ENCODE peak calls at places on chromosomes 11 and 22, in six cellular contexts. One of them, this sample, is unnamed.

GRCh38 chr11:20584093-20584774 is 15.2 kb upstream of the SLC6A5 start:
- DNase-seq in K562: no peak
- DNase-seq in GM12878: no peak
- DNase-seq in HCT116: no peak
- DNase-seq in HepG2: peak; percentile 7
- DNase-seq in H1: no peak
- DNase-seq in this sample: no peak

GRCh38 chr22:26320469-26320868 is 108.6 kb upstream of the ASPHD2 start:
- DNase-seq in HCT116: no peak
- DNase-seq in K562: no peak
- DNase-seq in HepG2: no peak
- DNase-seq in GM12878: no peak
- DNase-seq in H1: no peak
- DNase-seq in this sample: no peak

GRCh38 chr11:83044958-83045712 is 26.6 kb downstream of the RAB30 start:
- DNase-seq in HCT116: no peak
- DNase-seq in HepG2: no peak
- DNase-seq in GM12878: no peak
- DNase-seq in H1: no peak
- DNase-seq in K562: peak; percentile 29
- DNase-seq in this sample: no peak

GRCh38 chr11:32316846-32317525 is 118.4 kb downstream of the WT1 start:
- DNase-seq in GM12878: no peak
- DNase-seq in H1: no peak
- DNase-seq in HCT116: no peak
- DNase-seq in K562: no peak
- DNase-seq in HepG2: no peak
- DNase-seq in this sample: no peak

GRCh38 chr11:132064987-132065620 is 694.7 kb downstream of the NTM start:
- DNase-seq in HCT116: no peak
- DNase-seq in HepG2: no peak
- DNase-seq in H1: no peak
- DNase-seq in GM12878: no peak
- DNase-seq in K562: no peak
- DNase-seq in this sample: no peak

GRCh38 chr11:72784662-72785061 is 9.2 kb downstream of the STARD10 start:
- DNase-seq in GM12878: no peak
- DNase-seq in HCT116: no peak
- DNase-seq in K562: no peak
- DNase-seq in HepG2: no peak
- DNase-seq in H1: no peak
- DNase-seq in this sample: no peak

GRCh38 chr22:37019309-37020191 is at the start of the genes MPST and TST:
- DNase-seq in GM12878: no peak
- DNase-seq in H1: no peak
- DNase-seq in HCT116: no peak
- DNase-seq in HepG2: peak; percentile 62
- DNase-seq in K562: peak; percentile 77
- DNase-seq in this sample: no peak

GRCh38 chr22:44358723-44359440 is 46.1 kb upstream of the SHISAL1 start:
- DNase-seq in HCT116: no peak
- DNase-seq in K562: no peak
- DNase-seq in HepG2: no peak
- DNase-seq in H1: no peak
- DNase-seq in GM12878: no peak
- DNase-seq in this sample: no peak

GRCh38 chr11:78203184-78203583 is 14.5 kb downstream of the USP35 start:
- DNase-seq in H1: no peak
- DNase-seq in K562: no peak
- DNase-seq in GM12878: no peak
- DNase-seq in HepG2: no peak
- DNase-seq in HCT116: no peak
- DNase-seq in this sample: no peak

GRCh38 chr11:536841-537621 is at the start of gene LRRC56:
- DNase-seq in GM12878: peak; percentile 79
- DNase-seq in K562: peak; percentile 95
- DNase-seq in HepG2: peak; percentile 81
- DNase-seq in H1: no peak
- DNase-seq in HCT116: peak; percentile 84
- DNase-seq in this sample: peak; percentile 70

GRCh38 chr11:75140269-75141138 is 10.4 kb upstream of the SLCO2B1 start:
- DNase-seq in K562: peak; percentile 72
- DNase-seq in H1: peak; percentile 33
- DNase-seq in GM12878: peak; percentile 12
- DNase-seq in HepG2: peak; percentile 47
- DNase-seq in HCT116: peak; percentile 34
- DNase-seq in this sample: peak; percentile 48

GRCh38 chr11:85799142-85799541 is 11.8 kb downstream of the SYTL2 start:
- DNase-seq in HepG2: no peak
- DNase-seq in H1: no peak
- DNase-seq in GM12878: no peak
- DNase-seq in K562: no peak
- DNase-seq in HCT116: no peak
- DNase-seq in this sample: no peak

GRCh38 chr22:37351268-37351667 is 69.0 kb downstream of the CYTH4 start:
- DNase-seq in HCT116: no peak
- DNase-seq in K562: no peak
- DNase-seq in HepG2: no peak
- DNase-seq in H1: no peak
- DNase-seq in GM12878: no peak
- DNase-seq in this sample: no peak

GRCh38 chr11:102559839-102560238 is 29.3 kb upstream of the MMP7 start:
- DNase-seq in HepG2: no peak
- DNase-seq in K562: no peak
- DNase-seq in HCT116: no peak
- DNase-seq in H1: no peak
- DNase-seq in GM12878: no peak
- DNase-seq in this sample: no peak

GRCh38 chr22:17777005-17777716 is 2.9 kb upstream of the BID start:
- DNase-seq in HepG2: peak; percentile 53
- DNase-seq in GM12878: peak; percentile 87
- DNase-seq in K562: peak; percentile 46
- DNase-seq in H1: no peak
- DNase-seq in HCT116: no peak
- DNase-seq in this sample: no peak

GRCh38 chr11:7511405-7511804 is 2.4 kb upstream of the PPFIBP2 start:
- DNase-seq in K562: no peak
- DNase-seq in H1: no peak
- DNase-seq in GM12878: no peak
- DNase-seq in HepG2: peak; percentile 15
- DNase-seq in HCT116: no peak
- DNase-seq in this sample: no peak

GRCh38 chr22:46069518-46070214 is 80.7 kb upstream of the PPARA start:
- DNase-seq in HepG2: no peak
- DNase-seq in H1: no peak
- DNase-seq in GM12878: no peak
- DNase-seq in HCT116: peak; percentile 91
- DNase-seq in K562: no peak
- DNase-seq in this sample: no peak

DNA sequence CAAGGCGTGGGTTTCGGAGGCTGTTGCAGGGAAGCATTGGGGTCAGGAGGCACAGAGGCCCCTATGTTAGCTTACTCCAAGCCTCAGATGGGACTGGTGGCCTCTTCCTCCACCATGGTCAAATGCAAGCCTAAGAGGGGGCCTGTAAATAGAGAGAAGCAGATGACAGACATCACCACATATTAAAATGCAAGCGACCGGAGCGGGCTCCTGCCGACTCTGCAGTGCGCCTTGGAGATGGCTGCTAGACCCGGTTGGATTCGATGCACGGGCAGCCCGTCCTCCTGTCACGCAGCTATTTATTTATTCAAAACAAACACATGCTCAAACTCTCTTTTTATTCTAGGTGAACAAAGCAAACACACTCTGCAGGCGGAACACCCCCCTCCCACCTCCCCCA is 208.0 kb downstream of the DSCAML1 start:
- DNase-seq in H1: no peak
- DNase-seq in HCT116: no peak
- DNase-seq in HepG2: no peak
- DNase-seq in K562: no peak
- DNase-seq in GM12878: no peak
- DNase-seq in this sample: no peak
- TF ChIP-seq YY1 in H1: no peak
- TF ChIP-seq YY1 in HCT116: no peak
- TF ChIP-seq YY1 in HepG2: no peak
- TF ChIP-seq YY1 in K562: no peak
- TF ChIP-seq YY1 in GM12878: no peak
- TF ChIP-seq YY1 in this sample: no peak

GRCh38 chr11:129973809-129974208 is 28.8 kb downstream of the PRDM10 start:
- DNase-seq in HCT116: no peak
- DNase-seq in K562: no peak
- DNase-seq in GM12878: no peak
- DNase-seq in HepG2: peak; percentile 86
- DNase-seq in H1: peak; percentile 34
- DNase-seq in this sample: peak; percentile 36
- TF ChIP-seq ZNF274 in HCT116: no peak
- TF ChIP-seq ZNF274 in K562: no peak
- TF ChIP-seq ZNF274 in GM12878: no peak
- TF ChIP-seq ZNF274 in HepG2: no peak
- TF ChIP-seq ZNF274 in H1: no peak
- TF ChIP-seq ZNF274 in this sample: no peak

GRCh38 chr11:63560506-63561179 is 2.5 kb downstream of the PLAAT2 start:
- DNase-seq in GM12878: no peak
- DNase-seq in H1: no peak
- DNase-seq in HCT116: no peak
- DNase-seq in K562: no peak
- DNase-seq in HepG2: no peak
- DNase-seq in this sample: no peak
- TF ChIP-seq YY1 in GM12878: no peak
- TF ChIP-seq YY1 in H1: no peak
- TF ChIP-seq YY1 in HCT116: no peak
- TF ChIP-seq YY1 in K562: no peak
- TF ChIP-seq YY1 in HepG2: no peak
- TF ChIP-seq YY1 in this sample: no peak

GRCh38 chr11:115357066-115357465 is 147.1 kb downstream of the CADM1 start:
- DNase-seq in HepG2: peak; percentile 67
- DNase-seq in GM12878: no peak
- DNase-seq in H1: no peak
- DNase-seq in K562: no peak
- DNase-seq in HCT116: no peak
- DNase-seq in this sample: no peak
- TF ChIP-seq ZNF274 in HepG2: no peak
- TF ChIP-seq ZNF274 in GM12878: no peak
- TF ChIP-seq ZNF274 in H1: no peak
- TF ChIP-seq ZNF274 in K562: no peak
- TF ChIP-seq ZNF274 in HCT116: no peak
- TF ChIP-seq ZNF274 in this sample: no peak

GRCh38 chr11:61607426-61607825 is 26.6 kb upstream of the SYT7 start:
- DNase-seq in K562: no peak
- DNase-seq in H1: no peak
- DNase-seq in GM12878: no peak
- DNase-seq in HepG2: no peak
- DNase-seq in HCT116: no peak
- DNase-seq in this sample: no peak

GRCh38 chr11:61609970-61610347 is 29.1 kb upstream of the SYT7 start:
- DNase-seq in HCT116: no peak
- DNase-seq in HepG2: no peak
- DNase-seq in K562: no peak
- DNase-seq in GM12878: no peak
- DNase-seq in H1: no peak
- DNase-seq in this sample: peak; percentile 32

GRCh38 chr11:61610905-61611304 is 30.0 kb upstream of the SYT7 start:
- DNase-seq in K562: no peak
- DNase-seq in HepG2: no peak
- DNase-seq in H1: no peak
- DNase-seq in GM12878: no peak
- DNase-seq in HCT116: no peak
- DNase-seq in this sample: no peak

GRCh38 chr11:61607920-61608599 is 27.2 kb upstream of the SYT7 start:
- DNase-seq in K562: no peak
- DNase-seq in H1: no peak
- DNase-seq in HepG2: no peak
- DNase-seq in HCT116: no peak
- DNase-seq in GM12878: no peak
- DNase-seq in this sample: no peak

GRCh38 chr11:61609000-61609969 is 28.4 kb upstream of the SYT7 start:
- DNase-seq in HCT116: no peak
- DNase-seq in K562: no peak
- DNase-seq in H1: no peak
- DNase-seq in HepG2: peak; percentile 85
- DNase-seq in GM12878: no peak
- DNase-seq in this sample: no peak
- TF ChIP-seq YY1 in HCT116: no peak
- TF ChIP-seq YY1 in K562: no peak
- TF ChIP-seq YY1 in H1: no peak
- TF ChIP-seq YY1 in HepG2: peak; percentile 79
- TF ChIP-seq YY1 in GM12878: no peak
- TF ChIP-seq YY1 in this sample: no peak

DNA sequence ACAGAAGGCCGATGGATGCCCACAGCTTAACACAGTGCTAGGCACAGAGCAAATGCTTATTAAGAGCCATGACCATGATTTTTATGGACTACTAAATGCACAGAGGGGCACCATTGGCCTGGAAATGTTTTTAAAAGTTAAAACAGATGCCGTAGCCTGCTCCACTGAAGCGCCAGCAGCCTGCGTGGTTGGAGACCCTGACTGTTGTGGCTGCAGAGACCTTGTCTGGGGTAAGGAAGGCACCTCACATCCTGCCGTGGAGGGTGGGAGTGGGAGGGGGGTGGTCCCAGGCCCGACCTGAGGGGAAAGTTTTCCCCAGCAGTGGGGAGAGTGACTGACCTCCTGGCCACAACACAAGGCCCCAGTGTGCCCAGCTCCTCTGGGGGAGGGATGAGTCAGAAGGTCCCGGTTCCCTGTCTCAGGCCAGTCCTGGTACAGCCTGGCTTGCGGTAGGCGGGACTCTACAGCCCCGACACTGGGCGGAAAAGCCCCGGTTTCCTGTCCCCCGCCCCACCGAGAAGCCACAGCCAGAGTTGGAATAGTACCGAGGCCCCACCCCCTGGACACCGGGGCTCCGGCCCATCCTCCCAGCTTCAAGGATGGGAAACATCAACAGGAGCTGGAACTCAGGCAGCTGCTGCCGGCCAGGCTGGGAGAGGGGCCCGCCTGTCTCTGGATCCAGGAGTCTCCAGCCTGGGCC is 7.0 kb downstream of the CHST1 start:
- DNase-seq in K562: peak; percentile 16
- DNase-seq in HCT116: no peak
- DNase-seq in GM12878: no peak
- DNase-seq in HepG2: peak; percentile 10
- DNase-seq in H1: peak; percentile 50
- DNase-seq in this sample: peak; percentile 69
- TF ChIP-seq ZNF274 in K562: no peak
- TF ChIP-seq ZNF274 in HCT116: no peak
- TF ChIP-seq ZNF274 in GM12878: no peak
- TF ChIP-seq ZNF274 in HepG2: no peak
- TF ChIP-seq ZNF274 in H1: no peak
- TF ChIP-seq ZNF274 in this sample: no peak

DNA sequence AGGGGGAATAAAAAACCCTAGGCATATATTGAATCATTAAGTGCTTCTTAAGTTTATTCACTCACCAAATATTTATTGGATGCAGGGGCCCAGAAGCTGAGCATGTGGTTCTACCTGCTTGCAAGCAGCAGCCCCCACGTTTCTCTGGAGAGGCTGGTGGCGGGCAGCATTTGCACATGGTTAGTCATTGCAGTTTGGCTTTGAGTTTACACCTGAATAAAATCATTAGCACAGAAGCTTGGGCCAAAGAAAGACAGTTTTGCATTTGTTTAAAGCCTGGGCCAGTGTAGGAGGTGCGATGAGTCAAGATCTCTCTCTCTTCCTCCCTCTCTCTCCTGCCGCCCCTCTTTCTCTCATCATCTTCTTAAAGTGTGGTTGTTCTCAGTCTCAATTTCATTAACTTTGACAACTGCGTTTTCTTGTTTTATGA is 72.6 kb downstream of the C22orf31 start:
- DNase-seq in GM12878: no peak
- DNase-seq in HepG2: no peak
- DNase-seq in HCT116: no peak
- DNase-seq in K562: no peak
- DNase-seq in H1: no peak
- DNase-seq in this sample: peak; percentile 74
- TF ChIP-seq YY1 in GM12878: no peak
- TF ChIP-seq YY1 in HepG2: no peak
- TF ChIP-seq YY1 in HCT116: no peak
- TF ChIP-seq YY1 in K562: no peak
- TF ChIP-seq YY1 in H1: no peak
- TF ChIP-seq YY1 in this sample: no peak

This sample was measured in NT2/D1.